ENCODE peak calls at places on chromosomes 7 and 10, in six cellular contexts. R, I, Q, D, F and Y are unnamed samples.

GRCh38 chr7:27239780-27240731 is 2.5 kb upstream of the EVX1 start:
- DNase-seq in R (no peak), I (no peak), Q (no peak), D (no peak), F (no peak), Y (no peak)

GRCh38 chr7:95357623-95358022 is 33.3 kb upstream of the PON1 start:
- DNase-seq in R (no peak), I (no peak), Q (no peak), D (no peak), F (no peak), Y (no peak)

GRCh38 chr7:76048668-76048988 is 722 bp downstream of the MDH2 start:
- DNase-seq in R (peak), I (no peak), Q (peak), D (no peak), F (no peak), Y (no peak)

GRCh38 chr7:107972075-107972482 is 30.9 kb downstream of the LAMB1 start:
- DNase-seq in R (peak), I (no peak), Q (no peak), D (no peak), F (no peak), Y (no peak)

GRCh38 chr7:156652886-156653568 is 12.5 kb downstream of the RNF32 start:
- DNase-seq in R (no peak), I (no peak), Q (no peak), D (no peak), F (peak), Y (no peak)

GRCh38 chr10:133276435-133277201 is at the start of gene ADAM8:
- DNase-seq in R (no peak), I (no peak), Q (peak), D (no peak), F (no peak), Y (no peak)

GRCh38 chr7:10082896-10083295 is 890.8 kb upstream of the PHF14 start:
- DNase-seq in R (no peak), I (no peak), Q (no peak), D (no peak), F (no peak), Y (no peak)

GRCh38 chr7:157699357-157700013 is 362.7 kb downstream of the DNAJB6 start:
- DNase-seq in R (no peak), I (peak), Q (peak), D (no peak), F (no peak), Y (no peak)

GRCh38 chr10:8193546-8193945 is 139.1 kb downstream of the GATA3 start:
- DNase-seq in R (no peak), I (no peak), Q (no peak), D (no peak), F (no peak), Y (no peak)

GRCh38 chr10:72688208-72688651 is 3.7 kb upstream of the MCU start:
- DNase-seq in R (no peak), I (no peak), Q (no peak), D (no peak), F (no peak), Y (no peak)

GRCh38 chr7:149662591-149663095 is 110.7 kb downstream of the ZNF467 start:
- DNase-seq in R (peak), I (peak), Q (peak), D (no peak), F (peak), Y (peak)

GRCh38 chr7:159042084-159042483 is 102.6 kb downstream of the VIPR2 start:
- DNase-seq in R (no peak), I (peak), Q (no peak), D (no peak), F (no peak), Y (no peak)

GRCh38 chr10:130430291-130430690 is 294.1 kb downstream of the GLRX3 start:
- DNase-seq in R (no peak), I (peak), Q (no peak), D (no peak), F (no peak), Y (no peak)
- TF ChIP-seq POLR2A in R (no peak), I (no peak), Q (no peak), D (no peak), F (no peak), Y (no peak)

GRCh38 chr10:18658301-18658991 is 785 bp upstream of the ARL5B start:
- DNase-seq in R (no peak), I (no peak), Q (peak), D (no peak), F (peak), Y (no peak)

GRCh38 chr10:18658992-18659783 is at the start of gene ARL5B:
- DNase-seq in R (peak), I (peak), Q (peak), D (peak), F (peak), Y (peak)

GRCh38 chr10:18665079-18665478 is 5.8 kb downstream of the ARL5B start:
- DNase-seq in R (no peak), I (no peak), Q (no peak), D (no peak), F (no peak), Y (no peak)

GRCh38 chr10:18660816-18661431 is 1.7 kb downstream of the ARL5B start:
- DNase-seq in R (no peak), I (no peak), Q (no peak), D (no peak), F (no peak), Y (no peak)

GRCh38 chr10:18659784-18660561 is 742 bp downstream of the ARL5B start:
- DNase-seq in R (no peak), I (no peak), Q (peak), D (no peak), F (no peak), Y (no peak)
- TF ChIP-seq POLR2A in R (no peak), I (no peak), Q (peak), D (no peak), F (no peak), Y (no peak)

GRCh38 chr10:30553018-30553624 is 76.4 kb downstream of the LYZL2 start:
- DNase-seq in R (no peak), I (no peak), Q (no peak), D (no peak), F (peak), Y (no peak)

GRCh38 chr10:30556189-30556588 is 73.4 kb downstream of the LYZL2 start:
- DNase-seq in R (no peak), I (no peak), Q (no peak), D (no peak), F (peak), Y (no peak)

GRCh38 chr10:30554443-30554831 is 75.1 kb downstream of the LYZL2 start:
- DNase-seq in R (no peak), I (no peak), Q (no peak), D (no peak), F (no peak), Y (no peak)

GRCh38 chr10:30555465-30555864 is 74.1 kb downstream of the LYZL2 start:
- DNase-seq in R (no peak), I (no peak), Q (no peak), D (no peak), F (no peak), Y (no peak)

DNA sequence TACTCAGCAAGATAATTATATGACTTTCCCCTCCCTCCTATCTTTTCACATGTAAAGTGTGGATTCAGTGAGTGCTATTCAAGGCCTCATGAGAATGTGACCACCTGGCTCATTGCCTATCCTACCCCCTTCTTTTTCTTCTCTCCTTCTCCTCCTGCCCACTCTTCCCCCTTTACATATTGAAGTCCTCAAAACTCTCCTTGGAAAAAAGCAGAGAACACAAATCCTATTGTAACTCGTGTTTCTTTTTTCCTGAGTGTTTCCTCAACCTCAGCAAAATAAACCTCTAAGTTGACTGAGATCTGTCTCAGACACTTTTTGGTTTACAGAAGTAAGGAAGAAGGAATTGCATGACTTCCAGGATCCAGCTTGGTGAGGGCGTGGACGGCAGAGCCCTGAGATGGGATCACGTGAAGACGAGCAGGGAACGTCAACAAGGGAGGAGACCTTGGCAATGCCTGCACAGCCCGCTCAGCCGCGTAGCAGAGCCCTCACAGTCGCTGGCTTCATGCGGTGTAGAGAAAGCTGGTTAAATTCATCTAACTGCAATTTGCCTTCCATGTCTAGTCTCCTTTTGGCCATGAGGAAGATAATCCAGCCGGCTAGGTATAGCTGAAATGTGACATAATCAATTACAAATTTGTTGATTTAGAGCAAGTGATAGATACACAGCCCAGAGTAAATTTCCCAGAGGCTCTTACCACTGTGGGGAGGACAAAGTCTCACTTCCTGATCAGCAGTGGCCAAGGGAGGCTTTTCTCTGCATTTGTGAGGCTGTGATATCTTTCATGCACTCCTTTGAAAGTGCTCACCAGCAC is 75.7 kb downstream of the LYZL2 start:
- DNase-seq in R (peak), I (peak), Q (peak), D (no peak), F (peak), Y (peak)
- TF ChIP-seq POLR2A in R (peak), I (no peak), Q (peak), D (peak), F (no peak), Y (peak)

GRCh38 chr7:5657901-5658300 is 123.6 kb downstream of the RNF216 start:
- DNase-seq in R (no peak), I (no peak), Q (no peak), D (no peak), F (no peak), Y (no peak)

GRCh38 chr7:5665106-5666025 is 116.1 kb downstream of the RNF216 start:
- DNase-seq in R (peak), I (peak), Q (peak), D (no peak), F (peak), Y (peak)

GRCh38 chr7:5662776-5663175 is 118.7 kb downstream of the RNF216 start:
- DNase-seq in R (peak), I (no peak), Q (no peak), D (no peak), F (no peak), Y (no peak)

GRCh38 chr7:5659584-5659983 is 121.9 kb downstream of the RNF216 start:
- DNase-seq in R (no peak), I (no peak), Q (peak), D (no peak), F (no peak), Y (no peak)

GRCh38 chr7:5661941-5662340 is 119.5 kb downstream of the RNF216 start:
- DNase-seq in R (no peak), I (no peak), Q (no peak), D (no peak), F (no peak), Y (no peak)
- TF ChIP-seq POLR2A in R (no peak), I (no peak), Q (no peak), D (no peak), F (no peak), Y (no peak)

DNA sequence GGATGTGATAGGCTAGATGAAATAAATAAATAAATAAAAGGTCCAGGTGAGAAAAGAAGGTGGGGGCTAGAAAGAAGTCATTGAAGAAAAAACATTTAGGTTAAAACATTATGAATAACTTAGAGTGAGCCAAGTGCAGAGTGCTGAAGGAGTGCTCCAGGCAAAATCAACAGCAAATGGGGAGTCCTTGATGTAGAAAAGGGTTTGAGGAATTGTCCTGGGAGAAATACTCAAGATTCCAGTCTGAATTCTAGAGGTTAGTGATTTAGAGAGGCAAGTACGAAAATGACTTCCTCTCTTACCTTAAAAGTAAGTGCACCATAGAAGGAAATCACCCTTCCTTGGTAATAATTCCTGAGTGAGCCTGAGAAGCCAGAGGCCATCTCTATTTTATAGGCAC is 19.7 kb downstream of the CAV1 start:
- DNase-seq in R (no peak), I (no peak), Q (no peak), D (no peak), F (no peak), Y (no peak)
- TF ChIP-seq POLR2A in R (no peak), I (no peak), Q (no peak), D (no peak), F (no peak), Y (no peak)

GRCh38 chr7:98878365-98879197 is at the start of gene TRRAP:
- DNase-seq in R (peak), I (peak), Q (peak), D (no peak), F (peak), Y (peak)
- TF ChIP-seq POLR2A in R (peak), I (no peak), Q (peak), D (peak), F (peak), Y (no peak)

GRCh38 chr7:130913721-130914588 is 179.9 kb upstream of the KLF14 start:
- DNase-seq in R (no peak), I (no peak), Q (no peak), D (no peak), F (peak), Y (no peak)
- TF ChIP-seq POLR2A in R (no peak), I (no peak), Q (no peak), D (no peak), F (no peak), Y (no peak)